ENCODE peak calls at places on chromosomes 13 and 19, in ten cellular contexts. U is LNCaP clone FGC, Q is dorsolateral prefrontal cortex, B is AG10803, F is body of pancreas, G is heart right ventricle, N is neural progenitor cell, A is cardiac muscle cell, H is uterus, R is fibroblast of mammary gland. X is an unnamed sample.

GRCh38 chr13:38543561-38543960 is 143.3 kb upstream of the FREM2 start:
- DNase-seq in U (no peak), Q (no peak), B (no peak), F (no peak), G (no peak), N (no peak), A (no peak), H (no peak), R (no peak), X (no peak)

GRCh38 chr13:93305886-93306285 is 79.3 kb downstream of the GPC6 start:
- DNase-seq in U (no peak), Q (no peak), B (no peak), F (no peak), G (no peak), N (no peak), A (no peak), H (no peak), R (peak), X (no peak)

GRCh38 chr13:25232937-25233515 is 54.3 kb downstream of the MTMR6 start:
- DNase-seq in U (peak), Q (no peak), B (peak), F (no peak), G (no peak), N (peak), A (peak), H (no peak), R (peak), X (peak)

GRCh38 chr19:23351806-23352205 is 43.5 kb downstream of the ZNF91 start:
- DNase-seq in U (no peak), Q (no peak), B (no peak), F (no peak), G (no peak), N (no peak), A (no peak), H (no peak), R (no peak), X (no peak)

GRCh38 chr19:15268928-15269253 is 36.6 kb upstream of the EPHX3 start:
- DNase-seq in U (no peak), Q (no peak), B (no peak), F (no peak), G (no peak), N (no peak), A (no peak), H (no peak), R (no peak), X (no peak)

GRCh38 chr13:92578358-92578757 is 648.2 kb upstream of the GPC6 start:
- DNase-seq in U (no peak), Q (no peak), B (no peak), F (no peak), G (no peak), N (no peak), A (no peak), H (no peak), R (no peak), X (no peak)

GRCh38 chr19:33383722-33384292 is 10.3 kb downstream of the CEBPG start:
- DNase-seq in U (no peak), Q (no peak), B (no peak), F (no peak), G (no peak), N (no peak), A (no peak), H (no peak), R (no peak), X (no peak)

GRCh38 chr19:31518626-31519025 is 169.4 kb upstream of the TSHZ3 start:
- DNase-seq in U (no peak), Q (no peak), B (no peak), F (no peak), G (no peak), N (no peak), A (no peak), H (no peak), R (no peak), X (peak)

GRCh38 chr19:49119411-49120324 is at the start of gene PPFIA3:
- DNase-seq in U (no peak), Q (no peak), B (peak), F (peak), G (peak), N (peak), A (peak), H (no peak), R (peak), X (peak)

GRCh38 chr19:53365899-53366493 is 491 bp downstream of the ZNF525 start:
- DNase-seq in U (no peak), Q (no peak), B (peak), F (peak), G (no peak), N (peak), A (no peak), H (no peak), R (no peak), X (no peak)

GRCh38 chr13:82800391-82800790 is 1081.9 kb downstream of the SLITRK1 start:
- DNase-seq in U (no peak), Q (no peak), B (peak), F (no peak), G (no peak), N (no peak), A (peak), H (no peak), R (peak), X (no peak)

GRCh38 chr13:28117689-28118377 is 17.5 kb upstream of the FLT3 start:
- DNase-seq in U (no peak), Q (no peak), B (no peak), F (peak), G (peak), N (no peak), A (peak), H (peak), R (no peak), X (peak)

GRCh38 chr13:50104493-50104892 is 89.2 kb downstream of the KCNRG start:
- DNase-seq in U (no peak), Q (no peak), B (peak), F (no peak), G (no peak), N (no peak), A (no peak), H (no peak), R (no peak), X (no peak)

GRCh38 chr19:16608290-16608704 is 19.7 kb downstream of the MED26 start:
- DNase-seq in U (peak), Q (no peak), B (peak), F (peak), G (no peak), N (no peak), A (peak), H (peak), R (peak), X (peak)

GRCh38 chr13:98581971-98582702 is 5.2 kb upstream of the STK24 start:
- DNase-seq in U (no peak), Q (no peak), B (peak), F (no peak), G (no peak), N (no peak), A (peak), H (no peak), R (peak), X (peak)

GRCh38 chr19:15934332-15935078 is at the start of gene CYP4F11:
- DNase-seq in U (peak), Q (peak), B (no peak), F (peak), G (peak), N (no peak), A (no peak), H (no peak), R (no peak), X (no peak)

GRCh38 chr13:97344250-97345175 is 89.5 kb upstream of the RAP2A start:
- DNase-seq in U (no peak), Q (peak), B (peak), F (peak), G (peak), N (peak), A (peak), H (peak), R (peak), X (peak)

GRCh38 chr19:5893907-5894703 is 9.5 kb downstream of the NDUFA11 start:
- DNase-seq in U (no peak), Q (no peak), B (no peak), F (no peak), G (peak), N (no peak), A (no peak), H (no peak), R (no peak), X (no peak)

DNA sequence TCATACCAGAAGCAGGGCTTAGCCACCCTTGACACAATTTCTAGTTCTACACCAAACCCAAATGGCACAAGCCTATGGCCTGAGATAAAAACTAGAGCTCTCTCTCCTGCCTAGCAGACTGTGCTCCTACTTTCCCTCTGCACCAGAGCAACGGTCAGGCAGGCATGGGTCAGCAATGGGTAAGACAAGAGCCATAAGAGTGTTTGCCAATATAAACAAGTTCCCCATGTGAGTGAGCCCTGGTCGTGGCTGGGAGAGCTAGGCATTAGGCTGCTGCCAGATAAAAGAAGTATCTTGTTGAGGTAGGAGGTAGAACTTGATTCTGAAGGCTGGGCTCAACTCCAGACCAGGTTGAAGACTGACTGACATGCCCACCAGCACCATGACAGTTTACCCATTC is 1979.1 kb downstream of the OLFM4 start:
- DNase-seq in U (no peak), Q (no peak), B (no peak), F (no peak), G (no peak), N (no peak), A (no peak), H (no peak), R (no peak), X (no peak)
- H3K4me3 ChIP-seq in U (no peak), Q (no peak), B (no peak), F (no peak), G (no peak), N (no peak), A (no peak), H (no peak), R (no peak), X (no peak)

GRCh38 chr19:12681074-12681987 is at the start of gene DHPS:
- DNase-seq in U (peak), Q (peak), B (peak), F (peak), G (peak), N (peak), A (peak), H (peak), R (peak), X (peak)
- TF ChIP-seq CTCF in U (no peak), Q (peak), B (no peak), F (no peak), G (no peak), N (peak), A (no peak), H (no peak), R (no peak), X (no peak)

DNA sequence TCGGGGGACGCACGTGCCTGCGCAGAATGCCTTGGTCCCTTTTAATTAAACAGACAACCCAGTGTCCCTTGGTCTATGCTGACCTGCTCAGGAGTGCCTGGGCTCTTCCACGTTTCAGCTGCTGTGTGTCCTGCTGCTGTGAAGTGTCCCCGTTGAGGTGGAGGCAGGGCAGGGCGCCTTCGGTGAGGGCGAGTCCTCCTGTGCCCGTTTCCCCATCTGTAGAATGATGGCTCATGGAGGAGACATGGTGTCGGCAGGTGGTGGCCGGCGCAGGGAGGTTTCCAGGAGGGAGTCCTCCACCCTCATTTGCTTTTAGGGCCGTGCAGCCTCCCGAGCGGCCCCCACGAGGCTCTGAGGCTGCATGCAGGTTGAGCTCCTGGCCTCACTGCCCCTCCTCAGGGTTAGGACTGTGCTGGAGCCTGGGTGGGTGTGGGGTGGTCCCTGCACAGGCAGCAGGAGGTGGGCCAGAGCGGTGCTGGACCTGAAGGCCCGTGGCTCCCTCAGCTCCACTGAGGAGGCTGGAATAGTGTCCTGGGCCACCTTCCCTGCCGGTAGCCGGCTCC is 8.8 kb downstream of the STK11 start:
- DNase-seq in U (no peak), Q (no peak), B (no peak), F (no peak), G (no peak), N (no peak), A (no peak), H (no peak), R (no peak), X (no peak)
- H3K4me3 ChIP-seq in U (peak), Q (peak), B (no peak), F (no peak), G (peak), N (no peak), A (no peak), H (no peak), R (no peak), X (no peak)

GRCh38 chr13:47126432-47126831 is 229.6 kb upstream of the HTR2A start:
- DNase-seq in U (no peak), Q (no peak), B (peak), F (no peak), G (no peak), N (no peak), A (peak), H (no peak), R (peak), X (peak)
- TF ChIP-seq CTCF in U (no peak), Q (no peak), B (peak), F (no peak), G (no peak), N (peak), A (peak), H (no peak), R (peak), X (no peak)

GRCh38 chr13:46183018-46183940 is 1.3 kb upstream of the LCP1 start:
- DNase-seq in U (no peak), Q (no peak), B (no peak), F (no peak), G (no peak), N (no peak), A (no peak), H (no peak), R (no peak), X (no peak)

GRCh38 chr13:46180393-46180792 is 1.6 kb downstream of the LCP1 start:
- DNase-seq in U (no peak), Q (no peak), B (no peak), F (no peak), G (no peak), N (no peak), A (no peak), H (no peak), R (no peak), X (no peak)

GRCh38 chr13:46182491-46182877 is 507 bp upstream of the LCP1 start:
- DNase-seq in U (no peak), Q (no peak), B (no peak), F (no peak), G (no peak), N (no peak), A (no peak), H (no peak), R (no peak), X (no peak)

GRCh38 chr13:46179576-46180368 is 2.2 kb downstream of the LCP1 start:
- DNase-seq in U (no peak), Q (no peak), B (no peak), F (no peak), G (peak), N (no peak), A (no peak), H (no peak), R (no peak), X (no peak)

GRCh38 chr13:46181799-46182490 is at the start of gene LCP1:
- DNase-seq in U (no peak), Q (no peak), B (no peak), F (no peak), G (no peak), N (no peak), A (no peak), H (no peak), R (no peak), X (no peak)
- H3K4me3 ChIP-seq in U (no peak), Q (peak), B (no peak), F (no peak), G (peak), N (no peak), A (no peak), H (no peak), R (no peak), X (no peak)